ENCODE peak calls at places on chromosomes 1 and 21, in five cellular contexts. One of them, this sample, is unnamed.

GRCh38 chr1:205493241-205494085 is 11.0 kb upstream of the CDK18 start:
- DNase-seq in neural progenitor cell: no peak
- DNase-seq in PC-3: peak; percentile 81
- DNase-seq in fibroblast of lung: peak; percentile 90
- DNase-seq in IMR-90: peak; percentile 56
- DNase-seq in this sample: peak; percentile 88

GRCh38 chr1:199550384-199551067 is 477.0 kb upstream of the NR5A2 start:
- DNase-seq in neural progenitor cell: no peak
- DNase-seq in PC-3: peak; percentile 38
- DNase-seq in fibroblast of lung: peak; percentile 71
- DNase-seq in IMR-90: peak; percentile 49
- DNase-seq in this sample: peak; percentile 28

GRCh38 chr1:62652387-62652786 is 35.8 kb downstream of the DOCK7 start:
- DNase-seq in neural progenitor cell: no peak
- DNase-seq in PC-3: no peak
- DNase-seq in fibroblast of lung: no peak
- DNase-seq in IMR-90: no peak
- DNase-seq in this sample: no peak

GRCh38 chr1:65045022-65045786 is 78.9 kb upstream of the JAK1 start:
- DNase-seq in neural progenitor cell: no peak
- DNase-seq in PC-3: no peak
- DNase-seq in fibroblast of lung: peak; percentile 14
- DNase-seq in IMR-90: no peak
- DNase-seq in this sample: no peak

GRCh38 chr1:20153000-20153418 is 13.9 kb downstream of the PLA2G2F start:
- DNase-seq in neural progenitor cell: peak; percentile 30
- DNase-seq in PC-3: no peak
- DNase-seq in fibroblast of lung: peak; percentile 18
- DNase-seq in IMR-90: no peak
- DNase-seq in this sample: peak; percentile 72

GRCh38 chr1:5575396-5576110 is 416.7 kb downstream of the NPHP4 start:
- DNase-seq in neural progenitor cell: no peak
- DNase-seq in PC-3: no peak
- DNase-seq in fibroblast of lung: no peak
- DNase-seq in IMR-90: no peak
- DNase-seq in this sample: no peak

GRCh38 chr21:22476726-22477646 is 1478.8 kb downstream of the NCAM2 start:
- DNase-seq in neural progenitor cell: no peak
- DNase-seq in PC-3: no peak
- DNase-seq in fibroblast of lung: no peak
- DNase-seq in IMR-90: no peak
- DNase-seq in this sample: no peak

GRCh38 chr1:3004285-3005205 is 16.7 kb upstream of the ACTRT2 start:
- DNase-seq in neural progenitor cell: no peak
- DNase-seq in PC-3: no peak
- DNase-seq in fibroblast of lung: no peak
- DNase-seq in IMR-90: no peak
- DNase-seq in this sample: no peak

GRCh38 chr1:47708658-47709301 is 270.9 kb downstream of the FOXD2 start:
- DNase-seq in neural progenitor cell: peak; percentile 88
- DNase-seq in PC-3: no peak
- DNase-seq in fibroblast of lung: no peak
- DNase-seq in IMR-90: no peak
- DNase-seq in this sample: peak; percentile 35

GRCh38 chr1:156123356-156124196 is 9.1 kb downstream of the LMNA start:
- DNase-seq in neural progenitor cell: peak; percentile 78
- DNase-seq in PC-3: peak; percentile 99
- DNase-seq in fibroblast of lung: peak; percentile 98
- DNase-seq in IMR-90: peak; percentile 98
- DNase-seq in this sample: peak; percentile 96

GRCh38 chr1:46490603-46491499 is 1.2 kb downstream of the DMBX1 start:
- DNase-seq in neural progenitor cell: peak; percentile 47
- DNase-seq in PC-3: no peak
- DNase-seq in fibroblast of lung: peak; percentile 19
- DNase-seq in IMR-90: no peak
- DNase-seq in this sample: peak; percentile 34

GRCh38 chr1:29803486-29803885 is 567.2 kb downstream of the PTPRU start:
- DNase-seq in neural progenitor cell: no peak
- DNase-seq in PC-3: no peak
- DNase-seq in fibroblast of lung: no peak
- DNase-seq in IMR-90: no peak
- DNase-seq in this sample: no peak

GRCh38 chr1:8472668-8473067 is 154.8 kb downstream of the SLC45A1 start:
- DNase-seq in neural progenitor cell: no peak
- DNase-seq in PC-3: no peak
- DNase-seq in fibroblast of lung: no peak
- DNase-seq in IMR-90: no peak
- DNase-seq in this sample: no peak

GRCh38 chr1:164767257-164768044 is 208.5 kb downstream of the PBX1 start:
- DNase-seq in neural progenitor cell: no peak
- DNase-seq in PC-3: peak; percentile 90
- DNase-seq in fibroblast of lung: peak; percentile 99
- DNase-seq in IMR-90: peak; percentile 98
- DNase-seq in this sample: peak; percentile 87

GRCh38 chr21:15730484-15731242 is 881 bp downstream of the USP25 start:
- DNase-seq in neural progenitor cell: no peak
- DNase-seq in PC-3: peak; percentile 25
- DNase-seq in fibroblast of lung: peak; percentile 16
- DNase-seq in IMR-90: no peak
- DNase-seq in this sample: peak; percentile 12

GRCh38 chr1:85571830-85572229 is 8.7 kb upstream of the CCN1 start:
- DNase-seq in neural progenitor cell: no peak
- DNase-seq in PC-3: peak; percentile 91
- DNase-seq in fibroblast of lung: no peak
- DNase-seq in IMR-90: no peak
- DNase-seq in this sample: no peak

GRCh38 chr1:114077188-114077587 is 76.5 kb downstream of the SYT6 start:
- DNase-seq in neural progenitor cell: no peak
- DNase-seq in PC-3: no peak
- DNase-seq in fibroblast of lung: no peak
- DNase-seq in IMR-90: no peak
- DNase-seq in this sample: no peak

GRCh38 chr1:28243685-28244439 is 7.9 kb downstream of the ATP5IF1 start:
- DNase-seq in neural progenitor cell: no peak
- DNase-seq in PC-3: no peak
- DNase-seq in fibroblast of lung: no peak
- DNase-seq in IMR-90: no peak
- DNase-seq in this sample: no peak
- H3K4me3 ChIP-seq in neural progenitor cell: no peak overlapping the region
- H3K4me3 ChIP-seq in PC-3: no peak overlapping the region
- H3K4me3 ChIP-seq in fibroblast of lung: no peak overlapping the region
- H3K4me3 ChIP-seq in IMR-90: no peak overlapping the region
- H3K4me3 ChIP-seq in this sample: no peak overlapping the region

DNA sequence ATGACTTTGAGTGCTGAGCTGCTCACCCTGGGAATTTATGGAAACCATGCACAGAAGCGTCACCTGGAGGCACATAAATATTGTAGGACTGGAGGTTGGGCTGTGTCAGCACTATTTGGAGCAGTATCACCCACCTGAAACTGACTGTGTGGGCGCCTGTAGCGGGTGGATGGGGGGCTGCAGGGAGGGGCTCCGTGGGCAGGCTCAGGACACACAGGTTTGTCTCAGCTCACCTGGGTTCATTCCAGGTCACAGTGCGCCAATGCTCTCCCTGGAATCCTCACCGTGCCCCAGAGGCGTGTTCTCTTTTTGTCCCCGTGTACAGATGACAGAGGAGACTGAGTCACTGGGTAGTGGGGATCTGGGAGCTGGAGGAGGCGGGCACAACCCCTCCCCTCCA is 74.8 kb upstream of the ACTL8 start:
- DNase-seq in neural progenitor cell: no peak
- DNase-seq in PC-3: no peak
- DNase-seq in fibroblast of lung: no peak
- DNase-seq in IMR-90: no peak
- DNase-seq in this sample: no peak
- H4K20me1 ChIP-seq in neural progenitor cell: peaks cover 10% of the 10 kb centered on the region
- H4K20me1 ChIP-seq in PC-3: no peaks in the 10 kb centered on the region
- H4K20me1 ChIP-seq in fibroblast of lung: no peaks in the 10 kb centered on the region
- H4K20me1 ChIP-seq in IMR-90: peaks cover 11% of the 10 kb centered on the region
- H4K20me1 ChIP-seq in this sample: no peaks in the 10 kb centered on the region

DNA sequence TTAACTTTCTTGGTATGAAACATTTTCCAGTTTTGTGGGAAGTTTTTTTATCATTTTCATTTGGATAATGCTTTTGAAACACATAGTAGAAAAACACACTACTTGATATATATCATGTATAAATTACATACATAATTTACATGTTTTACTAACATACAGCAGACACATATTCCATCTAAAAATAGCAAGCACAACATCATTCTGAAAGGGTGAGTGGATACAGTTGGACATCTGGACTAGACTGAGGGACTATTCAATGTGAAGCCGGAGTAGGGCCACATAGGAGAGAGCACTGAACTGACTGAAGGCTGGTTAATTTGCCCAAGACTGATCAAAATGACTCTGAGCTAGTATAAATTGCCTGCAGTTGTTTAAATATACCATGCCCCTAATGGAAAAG is 11.7 kb downstream of the CDKN2C start:
- DNase-seq in neural progenitor cell: no peak
- DNase-seq in PC-3: no peak
- DNase-seq in fibroblast of lung: no peak
- DNase-seq in IMR-90: no peak
- DNase-seq in this sample: no peak
- H3K4me3 ChIP-seq in neural progenitor cell: no peak overlapping the region
- H3K4me3 ChIP-seq in PC-3: peak overlapping the region; percentile 13
- H3K4me3 ChIP-seq in fibroblast of lung: peak overlapping the region; percentile 6
- H3K4me3 ChIP-seq in IMR-90: no peak overlapping the region
- H3K4me3 ChIP-seq in this sample: no peak overlapping the region

GRCh38 chr1:228073061-228073869 is 9.2 kb upstream of the ARF1 start:
- DNase-seq in neural progenitor cell: no peak
- DNase-seq in PC-3: no peak
- DNase-seq in fibroblast of lung: no peak
- DNase-seq in IMR-90: no peak
- DNase-seq in this sample: no peak
- H4K20me1 ChIP-seq in neural progenitor cell: peaks cover 13% of the 10 kb centered on the region
- H4K20me1 ChIP-seq in PC-3: no peaks in the 10 kb centered on the region
- H4K20me1 ChIP-seq in fibroblast of lung: no peaks in the 10 kb centered on the region
- H4K20me1 ChIP-seq in IMR-90: peaks cover 17% of the 10 kb centered on the region
- H4K20me1 ChIP-seq in this sample: no peaks in the 10 kb centered on the region

DNA sequence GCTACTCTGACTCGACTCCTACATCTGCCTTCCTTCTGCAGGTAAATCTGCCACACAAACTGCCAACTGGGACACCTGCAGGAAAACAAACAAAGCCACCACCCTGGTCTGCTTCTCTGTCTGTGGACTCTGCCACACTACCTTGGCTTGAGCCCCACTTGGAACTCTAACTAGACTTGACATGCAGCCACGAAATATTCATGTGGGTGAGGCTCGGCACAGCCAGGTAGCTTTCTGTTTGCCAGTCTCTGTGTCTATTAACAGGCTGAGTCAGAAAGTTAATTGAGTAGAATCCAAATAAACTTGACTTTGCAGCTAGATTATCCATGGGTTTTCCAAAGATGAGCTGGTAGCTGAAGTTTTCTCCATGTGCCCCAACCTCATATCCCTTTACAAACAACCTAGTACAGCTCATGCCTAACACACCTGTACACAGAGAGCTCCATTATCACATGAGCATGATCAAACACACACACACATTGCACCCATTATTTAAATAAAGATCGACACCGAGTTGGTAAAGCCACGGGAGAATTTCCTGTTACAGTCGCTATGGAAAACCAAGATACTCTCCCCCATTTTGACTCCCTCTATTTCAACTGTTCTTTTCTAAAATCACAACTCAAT is 811 bp downstream of the C1orf116 start:
- DNase-seq in neural progenitor cell: no peak
- DNase-seq in PC-3: peak; percentile 92
- DNase-seq in fibroblast of lung: no peak
- DNase-seq in IMR-90: no peak
- DNase-seq in this sample: no peak
- H3K4me3 ChIP-seq in neural progenitor cell: no peak overlapping the region
- H3K4me3 ChIP-seq in PC-3: peak overlapping the region; percentile 69
- H3K4me3 ChIP-seq in fibroblast of lung: no peak overlapping the region
- H3K4me3 ChIP-seq in IMR-90: no peak overlapping the region
- H3K4me3 ChIP-seq in this sample: no peak overlapping the region

GRCh38 chr21:34802180-34802899 is 133.5 kb downstream of the CLIC6 start:
- DNase-seq in neural progenitor cell: no peak
- DNase-seq in PC-3: no peak
- DNase-seq in fibroblast of lung: no peak
- DNase-seq in IMR-90: no peak
- DNase-seq in this sample: peak; percentile 61
- H4K20me1 ChIP-seq in neural progenitor cell: no peaks in the 10 kb centered on the region
- H4K20me1 ChIP-seq in PC-3: no peaks in the 10 kb centered on the region
- H4K20me1 ChIP-seq in fibroblast of lung: no peaks in the 10 kb centered on the region
- H4K20me1 ChIP-seq in IMR-90: peaks cover 22% of the 10 kb centered on the region
- H4K20me1 ChIP-seq in this sample: no peaks in the 10 kb centered on the region